ENCODE peak calls at places on chromosomes 13 and 19, in ten cellular contexts. One of them, this sample, is unnamed.

GRCh38 chr19:15280915-15281683 is 48.9 kb upstream of the EPHX3 start:
- DNase-seq in stomach: peak; percentile 75
- DNase-seq in ovary: peak; percentile 78
- DNase-seq in fibroblast of mammary gland: peak; percentile 88
- DNase-seq in HCT116: no peak
- DNase-seq in fibroblast of pulmonary artery: peak; percentile 89
- DNase-seq in brain microvascular endothelial cell: peak; percentile 69
- DNase-seq in astrocyte of the spinal cord: peak; percentile 86
- DNase-seq in uterus: peak; percentile 74
- DNase-seq in ascending aorta: peak; percentile 84
- DNase-seq in this sample: peak; percentile 86

GRCh38 chr19:51739466-51740213 is 12.0 kb downstream of the FPR1 start:
- DNase-seq in HCT116: no peak
- DNase-seq in astrocyte of the spinal cord: no peak
- DNase-seq in stomach: no peak
- DNase-seq in ascending aorta: no peak
- DNase-seq in fibroblast of mammary gland: no peak
- DNase-seq in uterus: no peak
- DNase-seq in fibroblast of pulmonary artery: no peak
- DNase-seq in ovary: no peak
- DNase-seq in brain microvascular endothelial cell: no peak
- DNase-seq in this sample: no peak

GRCh38 chr19:10981496-10981895 is 20.7 kb downstream of the SMARCA4 start:
- DNase-seq in stomach: no peak
- DNase-seq in fibroblast of mammary gland: no peak
- DNase-seq in ascending aorta: no peak
- DNase-seq in uterus: no peak
- DNase-seq in ovary: no peak
- DNase-seq in brain microvascular endothelial cell: no peak
- DNase-seq in fibroblast of pulmonary artery: no peak
- DNase-seq in astrocyte of the spinal cord: peak; percentile 40
- DNase-seq in HCT116: no peak
- DNase-seq in this sample: no peak

GRCh38 chr13:114235697-114236096 is 1.0 kb downstream of the CDC16 start:
- DNase-seq in brain microvascular endothelial cell: no peak
- DNase-seq in astrocyte of the spinal cord: no peak
- DNase-seq in uterus: no peak
- DNase-seq in HCT116: no peak
- DNase-seq in stomach: no peak
- DNase-seq in fibroblast of mammary gland: peak; percentile 22
- DNase-seq in fibroblast of pulmonary artery: no peak
- DNase-seq in ovary: no peak
- DNase-seq in ascending aorta: no peak
- DNase-seq in this sample: no peak

GRCh38 chr19:27887946-27888345 is 1325.0 kb downstream of the UQCRFS1 start:
- DNase-seq in fibroblast of mammary gland: no peak
- DNase-seq in ascending aorta: no peak
- DNase-seq in brain microvascular endothelial cell: no peak
- DNase-seq in HCT116: no peak
- DNase-seq in astrocyte of the spinal cord: no peak
- DNase-seq in stomach: no peak
- DNase-seq in ovary: no peak
- DNase-seq in fibroblast of pulmonary artery: no peak
- DNase-seq in uterus: no peak
- DNase-seq in this sample: no peak

GRCh38 chr19:35267818-35268545 is 780 bp upstream of the USF2 start:
- DNase-seq in ascending aorta: peak; percentile 84
- DNase-seq in HCT116: peak; percentile 24
- DNase-seq in brain microvascular endothelial cell: peak; percentile 11
- DNase-seq in ovary: peak; percentile 75
- DNase-seq in stomach: peak; percentile 78
- DNase-seq in fibroblast of pulmonary artery: peak; percentile 75
- DNase-seq in fibroblast of mammary gland: peak; percentile 53
- DNase-seq in astrocyte of the spinal cord: peak; percentile 60
- DNase-seq in uterus: peak; percentile 65
- DNase-seq in this sample: peak; percentile 63

GRCh38 chr19:46787331-46788100 is 878 bp downstream of the SLC1A5 start:
- DNase-seq in fibroblast of pulmonary artery: peak; percentile 79
- DNase-seq in ascending aorta: peak; percentile 76
- DNase-seq in fibroblast of mammary gland: peak; percentile 68
- DNase-seq in brain microvascular endothelial cell: peak; percentile 24
- DNase-seq in HCT116: no peak
- DNase-seq in stomach: peak; percentile 55
- DNase-seq in ovary: peak; percentile 73
- DNase-seq in astrocyte of the spinal cord: peak; percentile 67
- DNase-seq in uterus: peak; percentile 62
- DNase-seq in this sample: peak; percentile 82

GRCh38 chr19:49809155-49809986 is 3.7 kb downstream of the FUZ start:
- DNase-seq in ovary: no peak
- DNase-seq in uterus: peak; percentile 39
- DNase-seq in ascending aorta: peak; percentile 80
- DNase-seq in fibroblast of mammary gland: no peak
- DNase-seq in fibroblast of pulmonary artery: no peak
- DNase-seq in HCT116: no peak
- DNase-seq in stomach: peak; percentile 66
- DNase-seq in astrocyte of the spinal cord: peak; percentile 57
- DNase-seq in brain microvascular endothelial cell: no peak
- DNase-seq in this sample: peak; percentile 15

GRCh38 chr13:79451500-79451962 is 29.4 kb upstream of the NDFIP2 start:
- DNase-seq in fibroblast of mammary gland: peak; percentile 96
- DNase-seq in ascending aorta: no peak
- DNase-seq in HCT116: no peak
- DNase-seq in ovary: no peak
- DNase-seq in fibroblast of pulmonary artery: peak; percentile 88
- DNase-seq in stomach: no peak
- DNase-seq in brain microvascular endothelial cell: peak; percentile 96
- DNase-seq in uterus: no peak
- DNase-seq in astrocyte of the spinal cord: peak; percentile 92
- DNase-seq in this sample: peak; percentile 77

GRCh38 chr19:47447470-47448359 is 24.0 kb downstream of the SLC8A2 start:
- DNase-seq in fibroblast of mammary gland: peak; percentile 41
- DNase-seq in uterus: peak; percentile 41
- DNase-seq in fibroblast of pulmonary artery: peak; percentile 49
- DNase-seq in brain microvascular endothelial cell: peak; percentile 23
- DNase-seq in HCT116: peak; percentile 85
- DNase-seq in ascending aorta: no peak
- DNase-seq in ovary: peak; percentile 16
- DNase-seq in stomach: peak; percentile 28
- DNase-seq in astrocyte of the spinal cord: peak; percentile 15
- DNase-seq in this sample: peak; percentile 13

GRCh38 chr19:36417752-36418286 is 625 bp downstream of the ZFP82 start:
- DNase-seq in brain microvascular endothelial cell: no peak
- DNase-seq in ovary: no peak
- DNase-seq in ascending aorta: no peak
- DNase-seq in HCT116: no peak
- DNase-seq in stomach: no peak
- DNase-seq in fibroblast of pulmonary artery: no peak
- DNase-seq in astrocyte of the spinal cord: no peak
- DNase-seq in uterus: no peak
- DNase-seq in fibroblast of mammary gland: no peak
- DNase-seq in this sample: no peak

GRCh38 chr19:57947419-57948134 is at the start of gene ZNF256:
- DNase-seq in fibroblast of pulmonary artery: peak; percentile 96
- DNase-seq in stomach: peak; percentile 87
- DNase-seq in brain microvascular endothelial cell: peak; percentile 95
- DNase-seq in ovary: peak; percentile 93
- DNase-seq in fibroblast of mammary gland: peak; percentile 93
- DNase-seq in ascending aorta: peak; percentile 95
- DNase-seq in uterus: peak; percentile 84
- DNase-seq in HCT116: no peak
- DNase-seq in astrocyte of the spinal cord: peak; percentile 96
- DNase-seq in this sample: peak; percentile 92
- TF ChIP-seq CTCF in fibroblast of pulmonary artery: peak; percentile 55
- TF ChIP-seq CTCF in stomach: no peak
- TF ChIP-seq CTCF in brain microvascular endothelial cell: peak; percentile 73
- TF ChIP-seq CTCF in ovary: peak; percentile 52
- TF ChIP-seq CTCF in fibroblast of mammary gland: peak; percentile 32
- TF ChIP-seq CTCF in ascending aorta: peak; percentile 47
- TF ChIP-seq CTCF in uterus: peak; percentile 75
- TF ChIP-seq CTCF in HCT116: no peak
- TF ChIP-seq CTCF in astrocyte of the spinal cord: peak; percentile 50
- TF ChIP-seq CTCF in this sample: peak; percentile 46

GRCh38 chr19:1884291-1884718 is 991 bp downstream of the ABHD17A start:
- DNase-seq in ovary: no peak
- DNase-seq in ascending aorta: no peak
- DNase-seq in astrocyte of the spinal cord: no peak
- DNase-seq in brain microvascular endothelial cell: no peak
- DNase-seq in HCT116: no peak
- DNase-seq in fibroblast of pulmonary artery: no peak
- DNase-seq in uterus: no peak
- DNase-seq in stomach: no peak
- DNase-seq in fibroblast of mammary gland: no peak
- DNase-seq in this sample: no peak

GRCh38 chr19:1882786-1883692 is 2.3 kb downstream of the ABHD17A start:
- DNase-seq in brain microvascular endothelial cell: no peak
- DNase-seq in ascending aorta: no peak
- DNase-seq in fibroblast of mammary gland: no peak
- DNase-seq in fibroblast of pulmonary artery: no peak
- DNase-seq in HCT116: no peak
- DNase-seq in stomach: no peak
- DNase-seq in uterus: no peak
- DNase-seq in ovary: no peak
- DNase-seq in astrocyte of the spinal cord: no peak
- DNase-seq in this sample: no peak

GRCh38 chr19:1882089-1882785 is 3.1 kb downstream of the ABHD17A start:
- DNase-seq in fibroblast of mammary gland: no peak
- DNase-seq in astrocyte of the spinal cord: no peak
- DNase-seq in brain microvascular endothelial cell: no peak
- DNase-seq in HCT116: no peak
- DNase-seq in stomach: no peak
- DNase-seq in uterus: no peak
- DNase-seq in fibroblast of pulmonary artery: no peak
- DNase-seq in ovary: no peak
- DNase-seq in ascending aorta: peak; percentile 66
- DNase-seq in this sample: no peak

GRCh38 chr19:1884719-1885334 is 469 bp downstream of the ABHD17A start:
- DNase-seq in brain microvascular endothelial cell: no peak
- DNase-seq in uterus: no peak
- DNase-seq in fibroblast of mammary gland: no peak
- DNase-seq in fibroblast of pulmonary artery: peak; percentile 27
- DNase-seq in ascending aorta: no peak
- DNase-seq in stomach: no peak
- DNase-seq in ovary: no peak
- DNase-seq in HCT116: no peak
- DNase-seq in astrocyte of the spinal cord: no peak
- DNase-seq in this sample: no peak

DNA sequence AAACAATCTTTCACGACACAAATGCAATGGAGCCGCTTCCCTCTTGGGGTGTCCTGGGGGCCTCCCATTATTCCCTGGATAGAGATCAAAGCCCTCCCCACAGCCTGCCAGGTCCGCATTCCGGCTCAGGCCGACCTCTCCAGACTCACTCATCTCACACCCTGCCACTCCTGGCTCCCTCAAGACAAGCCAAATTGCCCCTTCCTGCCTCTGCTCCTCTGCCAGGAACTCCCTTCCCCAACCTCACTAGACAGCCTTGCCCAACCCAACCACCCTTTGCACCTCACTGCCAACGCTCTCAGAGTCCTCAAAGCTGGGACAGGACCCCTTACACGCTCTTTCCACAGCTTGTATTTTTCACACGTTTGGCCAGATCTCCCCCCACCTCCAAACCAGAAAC is 1.5 kb downstream of the ABHD17A start:
- DNase-seq in fibroblast of mammary gland: no peak
- DNase-seq in astrocyte of the spinal cord: no peak
- DNase-seq in ascending aorta: no peak
- DNase-seq in HCT116: no peak
- DNase-seq in stomach: no peak
- DNase-seq in uterus: no peak
- DNase-seq in fibroblast of pulmonary artery: no peak
- DNase-seq in brain microvascular endothelial cell: no peak
- DNase-seq in ovary: no peak
- DNase-seq in this sample: no peak
- H3K4me3 ChIP-seq in fibroblast of mammary gland: peak overlapping the region; percentile 85
- H3K4me3 ChIP-seq in astrocyte of the spinal cord: peak overlapping the region; percentile 90
- H3K4me3 ChIP-seq in ascending aorta: peak overlapping the region; percentile 93
- H3K4me3 ChIP-seq in HCT116: peak overlapping the region; percentile 94
- H3K4me3 ChIP-seq in stomach: peak overlapping the region; percentile 90
- H3K4me3 ChIP-seq in uterus: peak overlapping the region; percentile 69
- H3K4me3 ChIP-seq in fibroblast of pulmonary artery: peak overlapping the region; percentile 90
- H3K4me3 ChIP-seq in brain microvascular endothelial cell: peak overlapping the region; percentile 92
- H3K4me3 ChIP-seq in ovary: peak overlapping the region; percentile 85
- H3K4me3 ChIP-seq in this sample: peak overlapping the region; percentile 90

DNA sequence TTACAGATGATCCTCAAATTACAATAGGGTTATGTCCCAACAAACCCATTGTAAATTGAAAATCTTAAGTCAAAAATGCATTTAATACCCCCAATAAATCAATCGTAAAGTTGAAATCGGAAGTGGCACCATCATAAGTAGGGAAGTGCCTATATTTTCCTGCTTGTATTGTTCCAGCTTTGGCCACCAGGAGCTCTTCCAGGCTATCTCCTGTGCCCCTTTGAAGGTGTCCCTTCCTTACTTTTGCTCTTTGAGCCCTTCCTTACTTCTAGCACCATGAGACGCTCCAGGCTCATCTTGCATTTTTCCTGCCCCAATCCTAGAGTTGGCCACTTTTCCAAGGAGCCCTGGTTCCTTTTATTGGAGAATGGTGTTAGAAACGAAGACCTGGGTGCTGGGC is 163.0 kb upstream of the TSC22D1 start:
- DNase-seq in ovary: no peak
- DNase-seq in astrocyte of the spinal cord: no peak
- DNase-seq in ascending aorta: no peak
- DNase-seq in fibroblast of mammary gland: no peak
- DNase-seq in brain microvascular endothelial cell: no peak
- DNase-seq in stomach: no peak
- DNase-seq in uterus: no peak
- DNase-seq in HCT116: no peak
- DNase-seq in fibroblast of pulmonary artery: no peak
- DNase-seq in this sample: no peak
- TF ChIP-seq CTCF in ovary: no peak
- TF ChIP-seq CTCF in astrocyte of the spinal cord: no peak
- TF ChIP-seq CTCF in ascending aorta: no peak
- TF ChIP-seq CTCF in fibroblast of mammary gland: peak; percentile 10
- TF ChIP-seq CTCF in brain microvascular endothelial cell: peak; percentile 36
- TF ChIP-seq CTCF in stomach: no peak
- TF ChIP-seq CTCF in uterus: no peak
- TF ChIP-seq CTCF in HCT116: peak; percentile 34
- TF ChIP-seq CTCF in fibroblast of pulmonary artery: peak; percentile 10
- TF ChIP-seq CTCF in this sample: peak; percentile 16

DNA sequence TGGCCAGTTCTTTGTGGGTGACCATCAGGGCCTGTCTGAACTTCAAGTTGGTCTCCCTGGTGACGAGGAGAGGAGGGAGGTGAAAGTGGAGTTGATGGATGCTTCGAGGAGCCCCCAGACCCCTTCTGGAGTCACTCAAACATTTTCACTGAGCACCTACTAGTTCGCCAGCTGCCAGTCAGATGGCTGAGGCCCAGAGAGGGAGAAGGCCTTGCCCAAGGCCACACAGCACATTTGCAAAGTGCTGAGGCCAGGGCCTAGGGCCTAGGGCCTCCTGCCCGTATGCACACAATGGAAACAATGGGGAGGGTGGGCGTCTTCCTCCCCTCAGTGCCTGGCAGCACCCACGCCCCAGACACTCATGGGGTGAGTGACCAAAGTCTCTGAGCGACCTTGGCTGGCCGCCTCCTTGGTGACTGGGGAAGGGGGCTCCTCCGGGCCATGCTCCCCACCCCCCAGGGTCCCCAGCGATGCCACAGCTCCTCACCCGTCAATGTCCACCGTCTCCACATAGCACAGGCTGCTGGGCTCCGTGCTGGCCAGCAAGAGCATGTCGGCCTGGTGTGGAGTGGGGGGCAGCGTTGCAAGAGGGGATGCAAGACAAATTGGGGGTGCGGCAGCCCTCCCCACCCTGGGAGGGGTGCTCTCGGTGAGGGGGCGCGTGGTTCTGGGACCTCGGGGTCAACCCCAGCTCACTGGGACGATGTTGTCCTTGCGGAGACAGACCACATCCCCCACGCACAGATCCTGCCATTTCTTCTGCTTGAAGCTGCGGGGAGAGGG is 6.5 kb downstream of the ATP8B3 start:
- DNase-seq in astrocyte of the spinal cord: no peak
- DNase-seq in ascending aorta: no peak
- DNase-seq in fibroblast of mammary gland: no peak
- DNase-seq in HCT116: no peak
- DNase-seq in stomach: no peak
- DNase-seq in uterus: no peak
- DNase-seq in brain microvascular endothelial cell: no peak
- DNase-seq in fibroblast of pulmonary artery: no peak
- DNase-seq in ovary: no peak
- DNase-seq in this sample: no peak
- H3K4me3 ChIP-seq in astrocyte of the spinal cord: no peak overlapping the region
- H3K4me3 ChIP-seq in ascending aorta: no peak overlapping the region
- H3K4me3 ChIP-seq in fibroblast of mammary gland: no peak overlapping the region
- H3K4me3 ChIP-seq in HCT116: no peak overlapping the region
- H3K4me3 ChIP-seq in stomach: no peak overlapping the region
- H3K4me3 ChIP-seq in uterus: no peak overlapping the region
- H3K4me3 ChIP-seq in brain microvascular endothelial cell: no peak overlapping the region
- H3K4me3 ChIP-seq in fibroblast of pulmonary artery: no peak overlapping the region
- H3K4me3 ChIP-seq in ovary: no peak overlapping the region
- H3K4me3 ChIP-seq in this sample: no peak overlapping the region

This sample was measured in fibroblast of the aortic adventitia.